ENCODE peak calls at places on chromosomes 5 and 9, in eight cellular contexts. One of them, this sample, is unnamed.

GRCh38 chr5:147547730-147548129 is 37.9 kb upstream of the DPYSL3 start:
- DNase-seq in foreskin fibroblast: peak
- DNase-seq in A549: no peak
- DNase-seq in activated CD8-positive, alpha-beta T cell treated with anti-CD3 and anti-CD28 coated beads for 36 hours: no peak
- DNase-seq in Peyer's patch: no peak
- DNase-seq in gastrocnemius medialis: no peak
- DNase-seq in GM13976: no peak
- DNase-seq in H9: no peak
- DNase-seq in this sample: no peak

GRCh38 chr5:16819522-16820167 is 116.4 kb downstream of the MYO10 start:
- DNase-seq in foreskin fibroblast: peak
- DNase-seq in A549: no peak
- DNase-seq in H9: no peak
- DNase-seq in gastrocnemius medialis: no peak
- DNase-seq in GM13976: no peak
- DNase-seq in activated CD8-positive, alpha-beta T cell treated with anti-CD3 and anti-CD28 coated beads for 36 hours: no peak
- DNase-seq in Peyer's patch: no peak
- DNase-seq in this sample: no peak

GRCh38 chr9:114911167-114911821 is 19.1 kb downstream of the TNFSF8 start:
- DNase-seq in H9: no peak
- DNase-seq in A549: peak
- DNase-seq in Peyer's patch: no peak
- DNase-seq in GM13976: no peak
- DNase-seq in foreskin fibroblast: peak
- DNase-seq in gastrocnemius medialis: no peak
- DNase-seq in activated CD8-positive, alpha-beta T cell treated with anti-CD3 and anti-CD28 coated beads for 36 hours: no peak
- DNase-seq in this sample: no peak

GRCh38 chr9:134301387-134302129 is 24.7 kb upstream of the RXRA start:
- DNase-seq in H9: no peak
- DNase-seq in Peyer's patch: no peak
- DNase-seq in gastrocnemius medialis: no peak
- DNase-seq in GM13976: no peak
- DNase-seq in foreskin fibroblast: no peak
- DNase-seq in activated CD8-positive, alpha-beta T cell treated with anti-CD3 and anti-CD28 coated beads for 36 hours: peak
- DNase-seq in A549: no peak
- DNase-seq in this sample: peak

GRCh38 chr5:30099634-30100033 is 1093.9 kb upstream of the CDH6 start:
- DNase-seq in gastrocnemius medialis: no peak
- DNase-seq in A549: peak
- DNase-seq in Peyer's patch: no peak
- DNase-seq in H9: no peak
- DNase-seq in GM13976: no peak
- DNase-seq in foreskin fibroblast: no peak
- DNase-seq in activated CD8-positive, alpha-beta T cell treated with anti-CD3 and anti-CD28 coated beads for 36 hours: no peak
- DNase-seq in this sample: no peak

GRCh38 chr9:110835859-110836271 is 167.3 kb downstream of the MUSK start:
- DNase-seq in A549: no peak
- DNase-seq in activated CD8-positive, alpha-beta T cell treated with anti-CD3 and anti-CD28 coated beads for 36 hours: no peak
- DNase-seq in H9: no peak
- DNase-seq in gastrocnemius medialis: no peak
- DNase-seq in Peyer's patch: no peak
- DNase-seq in GM13976: no peak
- DNase-seq in foreskin fibroblast: peak
- DNase-seq in this sample: no peak

GRCh38 chr5:40396312-40396711 is 283.4 kb upstream of the PTGER4 start:
- DNase-seq in Peyer's patch: no peak
- DNase-seq in A549: no peak
- DNase-seq in foreskin fibroblast: no peak
- DNase-seq in H9: no peak
- DNase-seq in GM13976: no peak
- DNase-seq in activated CD8-positive, alpha-beta T cell treated with anti-CD3 and anti-CD28 coated beads for 36 hours: no peak
- DNase-seq in gastrocnemius medialis: no peak
- DNase-seq in this sample: no peak

GRCh38 chr5:180296778-180297177 is 4.9 kb upstream of the MAPK9 start:
- DNase-seq in Peyer's patch: no peak
- DNase-seq in GM13976: no peak
- DNase-seq in foreskin fibroblast: peak
- DNase-seq in H9: no peak
- DNase-seq in gastrocnemius medialis: no peak
- DNase-seq in activated CD8-positive, alpha-beta T cell treated with anti-CD3 and anti-CD28 coated beads for 36 hours: no peak
- DNase-seq in A549: peak
- DNase-seq in this sample: no peak

GRCh38 chr9:134662143-134662876 is 20.7 kb downstream of the COL5A1 start:
- DNase-seq in GM13976: no peak
- DNase-seq in foreskin fibroblast: peak
- DNase-seq in Peyer's patch: peak
- DNase-seq in A549: no peak
- DNase-seq in gastrocnemius medialis: peak
- DNase-seq in activated CD8-positive, alpha-beta T cell treated with anti-CD3 and anti-CD28 coated beads for 36 hours: no peak
- DNase-seq in H9: no peak
- DNase-seq in this sample: no peak

GRCh38 chr9:114449236-114449635 is 56.0 kb downstream of the WHRN start:
- DNase-seq in activated CD8-positive, alpha-beta T cell treated with anti-CD3 and anti-CD28 coated beads for 36 hours: no peak
- DNase-seq in A549: no peak
- DNase-seq in foreskin fibroblast: no peak
- DNase-seq in H9: no peak
- DNase-seq in gastrocnemius medialis: no peak
- DNase-seq in GM13976: no peak
- DNase-seq in Peyer's patch: no peak
- DNase-seq in this sample: no peak

GRCh38 chr5:175693746-175694145 is 35.9 kb downstream of the HRH2 start:
- DNase-seq in Peyer's patch: peak
- DNase-seq in H9: no peak
- DNase-seq in gastrocnemius medialis: no peak
- DNase-seq in A549: no peak
- DNase-seq in foreskin fibroblast: no peak
- DNase-seq in GM13976: no peak
- DNase-seq in activated CD8-positive, alpha-beta T cell treated with anti-CD3 and anti-CD28 coated beads for 36 hours: no peak
- DNase-seq in this sample: no peak

GRCh38 chr9:32524558-32525461 is 1.2 kb downstream of the RIGI start:
- DNase-seq in GM13976: no peak
- DNase-seq in gastrocnemius medialis: no peak
- DNase-seq in Peyer's patch: no peak
- DNase-seq in A549: no peak
- DNase-seq in activated CD8-positive, alpha-beta T cell treated with anti-CD3 and anti-CD28 coated beads for 36 hours: peak
- DNase-seq in foreskin fibroblast: peak
- DNase-seq in H9: peak
- DNase-seq in this sample: no peak

GRCh38 chr5:139792218-139792617 is 3.4 kb upstream of the PSD2 start:
- DNase-seq in Peyer's patch: no peak
- DNase-seq in A549: no peak
- DNase-seq in activated CD8-positive, alpha-beta T cell treated with anti-CD3 and anti-CD28 coated beads for 36 hours: no peak
- DNase-seq in H9: no peak
- DNase-seq in foreskin fibroblast: no peak
- DNase-seq in GM13976: no peak
- DNase-seq in gastrocnemius medialis: no peak
- DNase-seq in this sample: no peak

GRCh38 chr5:142931896-142932686 is 161.9 kb downstream of the ARHGAP26 start:
- DNase-seq in foreskin fibroblast: no peak
- DNase-seq in gastrocnemius medialis: no peak
- DNase-seq in activated CD8-positive, alpha-beta T cell treated with anti-CD3 and anti-CD28 coated beads for 36 hours: no peak
- DNase-seq in GM13976: no peak
- DNase-seq in H9: no peak
- DNase-seq in A549: no peak
- DNase-seq in Peyer's patch: no peak
- DNase-seq in this sample: no peak

DNA sequence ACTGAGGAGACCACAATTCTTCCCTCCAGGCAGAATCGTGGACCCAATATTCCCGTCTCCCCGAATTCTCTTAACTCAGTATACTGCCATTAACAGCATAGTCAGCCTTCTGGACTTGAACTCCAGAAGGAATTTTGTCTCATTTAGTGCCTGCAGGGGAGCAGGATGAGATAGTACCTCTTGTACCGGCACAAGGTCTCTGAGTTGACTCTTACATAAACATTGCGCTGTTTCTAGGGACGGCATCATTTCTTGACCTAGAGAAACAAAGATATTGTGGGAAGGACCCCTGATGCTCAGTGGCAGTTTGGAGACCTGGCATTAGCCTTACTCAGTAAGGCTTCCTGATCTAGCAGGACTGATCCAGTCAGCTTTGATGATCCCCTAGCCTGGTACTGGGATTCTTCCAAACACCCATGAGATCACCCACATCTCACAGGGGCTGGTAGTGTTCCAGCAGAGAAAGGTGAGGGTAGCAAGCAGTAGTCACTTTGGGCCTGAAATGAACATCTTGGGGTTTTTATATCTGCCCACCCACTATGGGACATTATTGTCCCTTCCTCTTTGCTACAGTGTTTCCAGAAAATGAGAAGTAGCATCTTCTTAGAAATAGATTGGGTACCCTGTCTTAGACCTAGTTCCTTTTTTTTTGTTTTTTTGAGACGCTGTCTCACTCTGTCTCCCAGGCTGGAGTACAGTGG is 249.0 kb upstream of the ANKRD55 start:
- DNase-seq in Peyer's patch: no peak
- DNase-seq in gastrocnemius medialis: no peak
- DNase-seq in activated CD8-positive, alpha-beta T cell treated with anti-CD3 and anti-CD28 coated beads for 36 hours: no peak
- DNase-seq in A549: no peak
- DNase-seq in GM13976: peak
- DNase-seq in foreskin fibroblast: peak
- DNase-seq in H9: no peak
- DNase-seq in this sample: no peak
- TF ChIP-seq CTCF in Peyer's patch: no peak
- TF ChIP-seq CTCF in gastrocnemius medialis: no peak
- TF ChIP-seq CTCF in activated CD8-positive, alpha-beta T cell treated with anti-CD3 and anti-CD28 coated beads for 36 hours: no peak
- TF ChIP-seq CTCF in A549: no peak
- TF ChIP-seq CTCF in GM13976: no peak
- TF ChIP-seq CTCF in foreskin fibroblast: no peak
- TF ChIP-seq CTCF in H9: peak
- TF ChIP-seq CTCF in this sample: no peak

GRCh38 chr9:99351647-99352046 is 129.6 kb downstream of the SEC61B start:
- DNase-seq in activated CD8-positive, alpha-beta T cell treated with anti-CD3 and anti-CD28 coated beads for 36 hours: no peak
- DNase-seq in A549: no peak
- DNase-seq in GM13976: no peak
- DNase-seq in gastrocnemius medialis: no peak
- DNase-seq in foreskin fibroblast: no peak
- DNase-seq in H9: peak
- DNase-seq in Peyer's patch: no peak
- DNase-seq in this sample: no peak
- TF ChIP-seq CTCF in activated CD8-positive, alpha-beta T cell treated with anti-CD3 and anti-CD28 coated beads for 36 hours: no peak
- TF ChIP-seq CTCF in A549: no peak
- TF ChIP-seq CTCF in GM13976: no peak
- TF ChIP-seq CTCF in gastrocnemius medialis: no peak
- TF ChIP-seq CTCF in foreskin fibroblast: no peak
- TF ChIP-seq CTCF in H9: peak
- TF ChIP-seq CTCF in Peyer's patch: no peak
- TF ChIP-seq CTCF in this sample: no peak

GRCh38 chr9:70073193-70073592 is 29.5 kb downstream of the MAMDC2 start:
- DNase-seq in gastrocnemius medialis: no peak
- DNase-seq in Peyer's patch: no peak
- DNase-seq in activated CD8-positive, alpha-beta T cell treated with anti-CD3 and anti-CD28 coated beads for 36 hours: no peak
- DNase-seq in A549: no peak
- DNase-seq in H9: no peak
- DNase-seq in GM13976: no peak
- DNase-seq in foreskin fibroblast: no peak
- DNase-seq in this sample: no peak
- TF ChIP-seq CTCF in gastrocnemius medialis: no peak
- TF ChIP-seq CTCF in Peyer's patch: no peak
- TF ChIP-seq CTCF in activated CD8-positive, alpha-beta T cell treated with anti-CD3 and anti-CD28 coated beads for 36 hours: no peak
- TF ChIP-seq CTCF in A549: no peak
- TF ChIP-seq CTCF in H9: no peak
- TF ChIP-seq CTCF in GM13976: no peak
- TF ChIP-seq CTCF in foreskin fibroblast: no peak
- TF ChIP-seq CTCF in this sample: no peak

DNA sequence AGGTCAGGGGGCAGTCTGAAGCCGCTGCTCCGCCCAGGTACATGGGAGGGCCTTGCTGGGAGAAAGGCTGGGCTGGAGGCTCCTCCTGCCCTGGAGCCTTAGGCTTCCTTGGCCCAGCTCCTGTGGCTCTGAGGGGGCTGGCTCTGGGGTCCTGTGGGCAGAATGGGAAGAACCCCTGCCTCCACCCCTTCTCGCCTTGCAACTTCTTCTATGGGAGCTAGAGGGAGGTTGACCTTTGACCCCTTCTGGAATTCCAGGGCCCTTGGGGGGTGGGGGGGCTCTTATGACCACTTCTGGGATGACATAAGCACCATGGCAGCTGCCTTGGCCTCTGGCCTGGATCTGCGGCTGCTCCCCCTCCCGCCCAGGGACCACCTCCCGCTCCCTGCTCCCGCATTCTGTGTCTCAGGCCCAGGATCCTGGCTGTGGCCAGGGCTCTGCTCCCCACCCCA is 32.2 kb downstream of the IER5L start:
- DNase-seq in foreskin fibroblast: peak
- DNase-seq in activated CD8-positive, alpha-beta T cell treated with anti-CD3 and anti-CD28 coated beads for 36 hours: no peak
- DNase-seq in Peyer's patch: no peak
- DNase-seq in H9: peak
- DNase-seq in gastrocnemius medialis: no peak
- DNase-seq in A549: no peak
- DNase-seq in GM13976: no peak
- DNase-seq in this sample: no peak
- TF ChIP-seq CTCF in foreskin fibroblast: no peak
- TF ChIP-seq CTCF in activated CD8-positive, alpha-beta T cell treated with anti-CD3 and anti-CD28 coated beads for 36 hours: no peak
- TF ChIP-seq CTCF in Peyer's patch: no peak
- TF ChIP-seq CTCF in H9: no peak
- TF ChIP-seq CTCF in gastrocnemius medialis: no peak
- TF ChIP-seq CTCF in A549: no peak
- TF ChIP-seq CTCF in GM13976: no peak
- TF ChIP-seq CTCF in this sample: no peak

DNA sequence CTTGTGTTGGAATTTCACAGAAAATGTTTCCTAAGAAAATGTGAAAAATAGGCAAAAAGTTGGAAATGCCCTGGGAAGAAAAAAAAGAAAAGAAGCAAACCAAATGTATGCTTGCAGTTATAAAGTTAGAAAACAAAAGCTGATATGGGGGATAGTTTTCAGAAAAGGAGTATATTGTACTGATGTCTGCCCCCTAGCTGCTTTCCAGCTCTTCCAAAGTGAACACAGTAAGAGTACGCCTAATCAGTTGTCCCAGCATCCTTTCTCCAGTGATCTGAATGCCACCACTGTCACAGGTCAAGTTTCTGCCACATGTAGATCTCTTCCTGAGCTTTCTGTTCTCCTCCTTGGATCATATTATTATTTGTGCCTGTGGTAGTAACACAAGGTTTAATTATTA is 5.8 kb downstream of the TYRP1 start:
- DNase-seq in Peyer's patch: no peak
- DNase-seq in foreskin fibroblast: no peak
- DNase-seq in activated CD8-positive, alpha-beta T cell treated with anti-CD3 and anti-CD28 coated beads for 36 hours: no peak
- DNase-seq in GM13976: no peak
- DNase-seq in H9: no peak
- DNase-seq in A549: no peak
- DNase-seq in gastrocnemius medialis: no peak
- DNase-seq in this sample: no peak
- TF ChIP-seq CTCF in Peyer's patch: no peak
- TF ChIP-seq CTCF in foreskin fibroblast: no peak
- TF ChIP-seq CTCF in activated CD8-positive, alpha-beta T cell treated with anti-CD3 and anti-CD28 coated beads for 36 hours: no peak
- TF ChIP-seq CTCF in GM13976: no peak
- TF ChIP-seq CTCF in H9: no peak
- TF ChIP-seq CTCF in A549: no peak
- TF ChIP-seq CTCF in gastrocnemius medialis: no peak
- TF ChIP-seq CTCF in this sample: no peak

DNA sequence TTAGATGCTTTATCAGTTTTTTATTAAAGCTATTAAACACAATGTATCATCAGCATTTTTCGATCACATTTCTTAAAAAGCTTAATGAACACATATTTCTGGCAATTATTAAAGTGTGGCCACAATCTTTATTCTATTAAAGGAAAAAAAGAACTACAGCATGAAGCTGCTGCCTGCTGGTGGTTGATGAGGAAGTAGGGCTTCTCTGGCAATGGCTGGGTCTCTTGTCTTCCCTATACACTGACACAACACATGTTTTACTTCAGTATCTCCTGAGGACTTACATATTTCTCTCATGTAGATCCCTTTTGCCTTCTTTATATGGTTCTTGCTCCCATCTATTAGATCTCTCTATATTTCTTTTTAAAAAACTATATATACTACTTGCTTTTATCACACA is 590.7 kb downstream of the RAB3C start:
- DNase-seq in A549: peak
- DNase-seq in H9: no peak
- DNase-seq in GM13976: no peak
- DNase-seq in gastrocnemius medialis: no peak
- DNase-seq in foreskin fibroblast: peak
- DNase-seq in activated CD8-positive, alpha-beta T cell treated with anti-CD3 and anti-CD28 coated beads for 36 hours: peak
- DNase-seq in Peyer's patch: no peak
- DNase-seq in this sample: no peak
- TF ChIP-seq CTCF in A549: no peak
- TF ChIP-seq CTCF in H9: no peak
- TF ChIP-seq CTCF in GM13976: no peak
- TF ChIP-seq CTCF in gastrocnemius medialis: no peak
- TF ChIP-seq CTCF in foreskin fibroblast: peak
- TF ChIP-seq CTCF in activated CD8-positive, alpha-beta T cell treated with anti-CD3 and anti-CD28 coated beads for 36 hours: no peak
- TF ChIP-seq CTCF in Peyer's patch: no peak
- TF ChIP-seq CTCF in this sample: no peak

This sample was measured in natural killer cell.